ENCODE peak calls at places on chromosomes 13 and 19, in five cellular contexts. N is activated CD4-positive, CD25-positive, alpha-beta regulatory T cell; A is AG08396; O is lower lobe of right lung; Q is activated naive CD8-positive, alpha-beta T cell treated with anti-CD3 and anti-CD28 coated beads, Interleukin-2, amount 50 U/mL, for 24 hours. Z is an unnamed sample.

GRCh38 chr13:110649551-110649950 is 34.2 kb downstream of the NAXD start:
- DNase-seq in A (no peak), O (no peak), N (no peak), Q (no peak), Z (no peak)

GRCh38 chr19:39509233-39509632 is 5.7 kb upstream of the SELENOV start:
- DNase-seq in O (no peak), N (no peak), A (no peak), Q (no peak), Z (no peak)

GRCh38 chr13:44364601-44365000 is 9.0 kb upstream of the SERP2 start:
- DNase-seq in A (no peak), N (no peak), Q (no peak), O (no peak), Z (no peak)

GRCh38 chr19:29651622-29652394 is 13.5 kb upstream of the PLEKHF1 start:
- DNase-seq in Q (no peak), A (no peak), N (no peak), O (peak), Z (no peak)

GRCh38 chr13:113635048-113635420 is 23.0 kb downstream of the ATP4B start:
- DNase-seq in N (no peak), O (peak), Q (no peak), A (no peak), Z (no peak)

GRCh38 chr13:113954046-113954841 is 19.6 kb downstream of the C13orf46 start:
- DNase-seq in A (no peak), N (no peak), O (peak), Q (no peak), Z (no peak)

GRCh38 chr13:61286148-61286745 is 129.4 kb downstream of the PCDH20 start:
- DNase-seq in O (no peak), Q (no peak), A (no peak), N (no peak), Z (no peak)

GRCh38 chr19:46351241-46352041 is 4.6 kb downstream of the PPP5C start:
- DNase-seq in N (no peak), A (peak), O (peak), Q (peak), Z (no peak)

GRCh38 chr13:24272452-24273161 is 36.8 kb upstream of the C1QTNF9 start:
- DNase-seq in N (no peak), Q (no peak), A (no peak), O (peak), Z (no peak)

GRCh38 chr19:33171222-33171795 is 22.8 kb upstream of the LRP3 start:
- DNase-seq in Q (no peak), O (no peak), A (no peak), N (no peak), Z (no peak)